ENCODE peak calls at places on chromosomes 1 and 21, in four cellular contexts. One of them, this sample, is unnamed.

GRCh38 chr1:8427493-8427892 is 109.6 kb downstream of the SLC45A1 start:
- DNase-seq in A172: no peak
- DNase-seq in HFF-Myc: no peak
- DNase-seq in GM12892: peak
- DNase-seq in this sample: no peak

GRCh38 chr21:36700295-36700960 is 1.5 kb downstream of the SIM2 start:
- DNase-seq in A172: no peak
- DNase-seq in GM12892: no peak
- DNase-seq in HFF-Myc: no peak
- DNase-seq in this sample: no peak

GRCh38 chr1:20448626-20449215 is 37.3 kb downstream of the CAMK2N1 start:
- DNase-seq in HFF-Myc: no peak
- DNase-seq in GM12892: no peak
- DNase-seq in A172: no peak
- DNase-seq in this sample: peak

GRCh38 chr21:16522512-16522911 is 792.7 kb downstream of the USP25 start:
- DNase-seq in A172: no peak
- DNase-seq in GM12892: no peak
- DNase-seq in HFF-Myc: no peak
- DNase-seq in this sample: no peak

GRCh38 chr21:31299291-31300147 is 44.5 kb downstream of the TIAM1 start:
- DNase-seq in A172: no peak
- DNase-seq in GM12892: no peak
- DNase-seq in HFF-Myc: no peak
- DNase-seq in this sample: no peak

GRCh38 chr1:61124691-61125090 is 42.3 kb downstream of the NFIA start:
- DNase-seq in GM12892: no peak
- DNase-seq in HFF-Myc: no peak
- DNase-seq in A172: no peak
- DNase-seq in this sample: no peak

GRCh38 chr1:98049370-98050115 is 128.7 kb upstream of the DPYD start:
- DNase-seq in A172: no peak
- DNase-seq in GM12892: no peak
- DNase-seq in HFF-Myc: no peak
- DNase-seq in this sample: peak

GRCh38 chr1:8816306-8816705 is 1.1 kb downstream of the RERE start:
- DNase-seq in A172: no peak
- DNase-seq in GM12892: no peak
- DNase-seq in HFF-Myc: no peak
- DNase-seq in this sample: no peak

GRCh38 chr1:215911406-215911968 is 344.4 kb downstream of the KCTD3 start:
- DNase-seq in HFF-Myc: no peak
- DNase-seq in A172: peak
- DNase-seq in GM12892: no peak
- DNase-seq in this sample: no peak

GRCh38 chr1:211928993-211929637 is 98.6 kb upstream of the LPGAT1 start:
- DNase-seq in GM12892: no peak
- DNase-seq in A172: no peak
- DNase-seq in HFF-Myc: no peak
- DNase-seq in this sample: no peak

GRCh38 chr1:232280910-232281309 is 349.0 kb downstream of the SIPA1L2 start:
- DNase-seq in A172: no peak
- DNase-seq in HFF-Myc: no peak
- DNase-seq in GM12892: no peak
- DNase-seq in this sample: no peak

GRCh38 chr1:227959325-227959860 is 11.7 kb upstream of the WNT9A start:
- DNase-seq in A172: no peak
- DNase-seq in HFF-Myc: no peak
- DNase-seq in GM12892: no peak
- DNase-seq in this sample: peak

GRCh38 chr1:37807220-37807554 is 403 bp upstream of the C1orf122 start:
- DNase-seq in A172: no peak
- DNase-seq in GM12892: no peak
- DNase-seq in HFF-Myc: no peak
- DNase-seq in this sample: no peak

GRCh38 chr1:58780586-58781452 is 3.0 kb downstream of the JUN start:
- DNase-seq in A172: no peak
- DNase-seq in GM12892: no peak
- DNase-seq in HFF-Myc: no peak
- DNase-seq in this sample: no peak

GRCh38 chr21:42336065-42336464 is 14.7 kb downstream of the TFF2 start:
- DNase-seq in GM12892: no peak
- DNase-seq in HFF-Myc: no peak
- DNase-seq in A172: peak
- DNase-seq in this sample: no peak

GRCh38 chr1:56550132-56550531 is 29.2 kb downstream of the PLPP3 start:
- DNase-seq in HFF-Myc: no peak
- DNase-seq in A172: no peak
- DNase-seq in GM12892: no peak
- DNase-seq in this sample: no peak

GRCh38 chr1:96580920-96581319 is 140.7 kb upstream of the PTBP2 start:
- DNase-seq in HFF-Myc: no peak
- DNase-seq in A172: no peak
- DNase-seq in GM12892: no peak
- DNase-seq in this sample: no peak

GRCh38 chr1:39926343-39926769 is 24.6 kb upstream of the MYCL start:
- DNase-seq in GM12892: no peak
- DNase-seq in HFF-Myc: no peak
- DNase-seq in A172: no peak
- DNase-seq in this sample: peak

GRCh38 chr1:81452693-81453344 is 347.9 kb upstream of the ADGRL2 start:
- DNase-seq in GM12892: no peak
- DNase-seq in HFF-Myc: no peak
- DNase-seq in A172: no peak
- DNase-seq in this sample: no peak

GRCh38 chr1:223323491-223324484 is 40.2 kb downstream of the SUSD4 start:
- DNase-seq in GM12892: no peak
- DNase-seq in A172: no peak
- DNase-seq in HFF-Myc: no peak
- DNase-seq in this sample: no peak

GRCh38 chr1:34500451-34500850 is 254.4 kb upstream of the GJB5 start:
- DNase-seq in GM12892: no peak
- DNase-seq in A172: no peak
- DNase-seq in HFF-Myc: no peak
- DNase-seq in this sample: peak

GRCh38 chr1:166947398-166948043 is 27.8 kb downstream of the ILDR2 start:
- DNase-seq in HFF-Myc: no peak
- DNase-seq in A172: peak
- DNase-seq in GM12892: peak
- DNase-seq in this sample: peak